ENCODE peak calls at places on chromosomes 5 and 9, in eight cellular contexts. C, K, L, J, H, S, D and M are unnamed samples.

GRCh38 chr5:126777974-126778674 is 1.2 kb downstream of the LMNB1 start:
- DNase-seq in D (peak), S (peak), K (peak), H (peak), L (peak), C (peak), J (peak), M (peak)

GRCh38 chr9:83691492-83691891 is 16.3 kb downstream of the UBQLN1 start:
- DNase-seq in D (no peak), H (no peak), C (no peak), S (no peak), L (no peak), K (no peak), J (no peak), M (no peak)

GRCh38 chr5:170361600-170361999 is 27.6 kb downstream of the KCNMB1 start:
- DNase-seq in H (no peak), C (no peak), S (no peak), K (no peak), L (no peak), J (no peak), D (no peak), M (no peak)

GRCh38 chr9:121652037-121652837 is 803 bp downstream of the DAB2IP start:
- DNase-seq in D (no peak), H (no peak), J (no peak), C (no peak), S (no peak), K (no peak), L (no peak), M (no peak)

GRCh38 chr9:4490705-4491620 is 695 bp downstream of the SLC1A1 start:
- DNase-seq in J (peak), H (no peak), S (no peak), L (peak), D (no peak), C (peak), K (no peak), M (no peak)

GRCh38 chr9:124351672-124352468 is 63.4 kb downstream of the PSMB7 start:
- DNase-seq in S (no peak), C (no peak), K (no peak), D (no peak), H (no peak), L (no peak), J (no peak), M (no peak)

GRCh38 chr9:17614929-17615328 is 36.1 kb downstream of the SH3GL2 start:
- DNase-seq in J (no peak), C (no peak), D (no peak), L (no peak), H (no peak), S (no peak), K (no peak), M (no peak)

GRCh38 chr5:111972548-111972947 is 215.6 kb upstream of the NREP start:
- DNase-seq in K (no peak), C (no peak), D (no peak), J (no peak), H (no peak), L (no peak), S (no peak), M (no peak)

GRCh38 chr5:126514159-126515141 is 80.6 kb downstream of the ALDH7A1 start:
- DNase-seq in L (no peak), D (no peak), K (no peak), S (no peak), H (no peak), J (no peak), C (no peak), M (no peak)

GRCh38 chr5:95022967-95023695 is 261.8 kb downstream of the MCTP1 start:
- DNase-seq in S (no peak), H (no peak), D (no peak), C (no peak), L (no peak), J (no peak), K (peak), M (peak)

GRCh38 chr5:135343417-135343816 is 55.6 kb downstream of the MACROH2A1 start:
- DNase-seq in S (no peak), C (no peak), H (no peak), J (no peak), D (no peak), L (no peak), K (peak), M (no peak)

GRCh38 chr5:10555134-10555733 is 8.6 kb upstream of the ANKRD33B start:
- DNase-seq in J (no peak), D (peak), K (peak), S (no peak), C (no peak), L (no peak), H (no peak), M (no peak)

GRCh38 chr9:109652112-109652511 is 127.9 kb upstream of the PALM2AKAP2 start:
- DNase-seq in K (peak), D (no peak), H (no peak), C (no peak), S (no peak), L (no peak), J (no peak), M (no peak)

GRCh38 chr5:68193481-68194036 is 22.0 kb upstream of the PIK3R1 start:
- DNase-seq in L (no peak), D (no peak), J (no peak), C (no peak), S (no peak), H (no peak), K (no peak), M (no peak)

GRCh38 chr9:22976454-22976853 is 529.8 kb downstream of the DMRTA1 start:
- DNase-seq in C (no peak), D (no peak), H (no peak), L (no peak), J (no peak), S (no peak), K (no peak), M (no peak)

GRCh38 chr5:142184939-142185526 is 76.5 kb downstream of the NDFIP1 start:
- DNase-seq in D (peak), H (no peak), J (no peak), K (no peak), C (no peak), S (no peak), L (no peak), M (no peak)

GRCh38 chr5:154317916-154318315 is 127.4 kb downstream of the GALNT10 start:
- DNase-seq in K (no peak), S (no peak), C (no peak), J (no peak), H (no peak), D (no peak), L (no peak), M (no peak)

GRCh38 chr9:4890242-4890641 is 94.8 kb upstream of the JAK2 start:
- DNase-seq in K (no peak), C (no peak), L (no peak), H (no peak), S (no peak), D (no peak), J (no peak), M (no peak)

GRCh38 chr5:137872476-137872875 is 4.8 kb downstream of the MYOT start:
- DNase-seq in L (no peak), H (no peak), D (no peak), K (no peak), C (no peak), J (no peak), S (no peak), M (no peak)

GRCh38 chr5:140563554-140563953 is 844 bp downstream of the APBB3 start:
- DNase-seq in L (no peak), H (no peak), D (no peak), C (no peak), S (no peak), K (no peak), J (no peak), M (no peak)

GRCh38 chr9:93721417-93721965 is 145.1 kb downstream of the PHF2 start:
- DNase-seq in L (no peak), K (no peak), D (no peak), S (no peak), J (no peak), C (no peak), H (no peak), M (no peak)

GRCh38 chr9:102518324-102518723 is 476.8 kb upstream of the CYLC2 start:
- DNase-seq in H (no peak), C (no peak), J (no peak), D (no peak), K (no peak), S (no peak), L (no peak), M (no peak)

GRCh38 chr9:99079542-99079941 is 25.4 kb upstream of the TGFBR1 start:
- DNase-seq in L (no peak), S (no peak), K (no peak), D (no peak), C (no peak), J (no peak), H (no peak), M (no peak)

GRCh38 chr9:134040831-134041648 is 15.8 kb downstream of the BRD3OS start:
- DNase-seq in C (no peak), L (no peak), J (no peak), K (no peak), S (no peak), D (no peak), H (no peak), M (no peak)